ENCODE peak calls at places on chromosomes 11 and 22, in nine cellular contexts. W is endodermal cell; C is NCI-H1092; O is activated T-cell treated with anti-CD3 and anti-CD28 coated beads, Interleukin-2, amount 50 U/mL, for 72 hours; I is CD8-positive, alpha-beta T cell; Q is activated CD4-positive, alpha-beta memory T cell treated with anti-CD3 and anti-CD28 coated beads, Interleukin-2, amount 10 ng/mL, durations not matched to agents 7 days and 5 days; A is midbrain; J is heart right ventricle; Y is ureter. G is an unnamed sample.

GRCh38 chr22:19610518-19611253 is 86.5 kb upstream of the CLDN5 start:
- DNase-seq in W (peak; percentile 80), C (no peak), O (peak; percentile 47), I (no peak), Q (no peak), A (no peak), J (no peak), Y (no peak), G (no peak)

GRCh38 chr11:119318240-119319135 is 1.6 kb upstream of the MCAM start:
- DNase-seq in W (peak; percentile 88), C (peak; percentile 38), O (peak; percentile 51), I (no peak), Q (peak; percentile 75), A (no peak), J (peak; percentile 64), Y (no peak), G (no peak)

GRCh38 chr11:68859123-68859522 is 17.4 kb upstream of the CPT1A start:
- DNase-seq in W (no peak), C (no peak), O (no peak), I (no peak), Q (no peak), A (no peak), J (no peak), Y (no peak), G (no peak)

GRCh38 chr11:45182902-45183301 is 36.5 kb downstream of the PRDM11 start:
- DNase-seq in W (peak; percentile 81), C (no peak), O (peak; percentile 15), I (no peak), Q (no peak), A (peak; percentile 11), J (no peak), Y (no peak), G (no peak)

GRCh38 chr11:103730151-103730940 is 306.1 kb upstream of the DDI1 start:
- DNase-seq in W (no peak), C (no peak), O (no peak), I (no peak), Q (no peak), A (no peak), J (no peak), Y (no peak), G (peak; percentile 51)

GRCh38 chr11:86484164-86484794 is 109.6 kb downstream of the CCDC81 start:
- DNase-seq in W (no peak), C (no peak), O (no peak), I (no peak), Q (no peak), A (no peak), J (peak; percentile 62), Y (no peak), G (peak; percentile 97)

GRCh38 chr11:6201486-6201885 is 2.5 kb downstream of the OR52W1 start:
- DNase-seq in W (no peak), C (no peak), O (no peak), I (no peak), Q (no peak), A (no peak), J (no peak), Y (no peak), G (no peak)

GRCh38 chr11:72901374-72901773 is 87.2 kb downstream of the ATG16L2 start:
- DNase-seq in W (no peak), C (no peak), O (no peak), I (no peak), Q (no peak), A (no peak), J (no peak), Y (no peak), G (no peak)

GRCh38 chr11:386483-386882 is 7.5 kb upstream of the PKP3 start:
- DNase-seq in W (no peak), C (no peak), O (no peak), I (no peak), Q (no peak), A (no peak), J (no peak), Y (no peak), G (no peak)

GRCh38 chr22:26979294-26979693 is 321.9 kb downstream of the MIAT start:
- DNase-seq in W (peak; percentile 83), C (no peak), O (no peak), I (no peak), Q (no peak), A (no peak), J (no peak), Y (no peak), G (no peak)

GRCh38 chr22:42560781-42561180 is 7.0 kb downstream of the SERHL2 start:
- DNase-seq in W (peak; percentile 83), C (no peak), O (peak; percentile 16), I (no peak), Q (no peak), A (no peak), J (no peak), Y (no peak), G (no peak)

GRCh38 chr11:108498816-108499408 is 728 bp upstream of the POGLUT3 start:
- DNase-seq in W (peak; percentile 55), C (no peak), O (no peak), I (no peak), Q (no peak), A (no peak), J (no peak), Y (peak; percentile 44), G (no peak)

GRCh38 chr11:60831143-60831500 is 10.8 kb upstream of the CCDC86 start:
- DNase-seq in W (peak; percentile 91), C (peak; percentile 91), O (peak; percentile 84), I (peak; percentile 60), Q (peak; percentile 84), A (peak; percentile 85), J (peak; percentile 81), Y (peak; percentile 83), G (peak; percentile 75)

GRCh38 chr11:6323291-6323905 is 3.1 kb upstream of the CAVIN3 start:
- DNase-seq in W (peak; percentile 62), C (no peak), O (no peak), I (no peak), Q (no peak), A (no peak), J (no peak), Y (no peak), G (no peak)

G was measured in NCI-H2171.